ENCODE peak calls at places on chromosomes 6 and 20, in ten cellular contexts. V is AG09309, U is neural progenitor cell, Z is brain microvascular endothelial cell, B is A549, Y is AG10803, Q is upper lobe of right lung, N is left lung, D is PC-3, M is stomach. X is an unnamed sample.

GRCh38 chr6:141403827-141404226 is 728.9 kb upstream of the GJE1 start:
- DNase-seq in V (peak), U (no peak), Z (no peak), B (no peak), Y (peak), Q (no peak), N (no peak), D (no peak), M (no peak), X (peak)

GRCh38 chr6:2854394-2854982 is 12.8 kb upstream of the SERPINB1 start:
- DNase-seq in V (no peak), U (no peak), Z (peak), B (no peak), Y (peak), Q (no peak), N (no peak), D (no peak), M (no peak), X (no peak)

GRCh38 chr6:67759001-67759400 is 876.1 kb upstream of the ADGRB3 start:
- DNase-seq in V (no peak), U (no peak), Z (no peak), B (no peak), Y (no peak), Q (no peak), N (no peak), D (no peak), M (no peak), X (peak)

GRCh38 chr6:105985816-105986632 is 100.1 kb upstream of the PRDM1 start:
- DNase-seq in V (no peak), U (peak), Z (no peak), B (no peak), Y (no peak), Q (no peak), N (peak), D (no peak), M (no peak), X (no peak)

GRCh38 chr20:57967364-57967763 is 257.5 kb upstream of the PMEPA1 start:
- DNase-seq in V (no peak), U (no peak), Z (no peak), B (no peak), Y (no peak), Q (no peak), N (no peak), D (no peak), M (no peak), X (no peak)

GRCh38 chr6:142737368-142738060 is 207.5 kb downstream of the HIVEP2 start:
- DNase-seq in V (no peak), U (no peak), Z (no peak), B (no peak), Y (peak), Q (no peak), N (no peak), D (no peak), M (no peak), X (no peak)

GRCh38 chr6:116616757-116617093 is 446 bp downstream of the RSPH4A start:
- DNase-seq in V (no peak), U (peak), Z (no peak), B (peak), Y (peak), Q (no peak), N (no peak), D (no peak), M (no peak), X (no peak)

GRCh38 chr6:132512638-132513632 is at the start of gene STX7:
- DNase-seq in V (peak), U (peak), Z (peak), B (peak), Y (peak), Q (peak), N (peak), D (peak), M (peak), X (peak)

GRCh38 chr20:34636648-34637047 is 40.2 kb downstream of the PIGU start:
- DNase-seq in V (no peak), U (no peak), Z (no peak), B (no peak), Y (peak), Q (no peak), N (no peak), D (no peak), M (no peak), X (no peak)

GRCh38 chr20:16803965-16804792 is 56.0 kb downstream of the OTOR start:
- DNase-seq in V (no peak), U (peak), Z (peak), B (peak), Y (peak), Q (peak), N (peak), D (peak), M (peak), X (peak)

GRCh38 chr6:15922510-15923307 is 206.2 kb upstream of the MYLIP start:
- DNase-seq in V (peak), U (no peak), Z (peak), B (no peak), Y (peak), Q (no peak), N (no peak), D (peak), M (no peak), X (peak)

GRCh38 chr6:6717953-6718352 is 129.4 kb downstream of the LY86 start:
- DNase-seq in V (no peak), U (no peak), Z (no peak), B (no peak), Y (no peak), Q (no peak), N (no peak), D (no peak), M (no peak), X (peak)

GRCh38 chr6:46967950-46968349 is 46.2 kb upstream of the ADGRF5 start:
- DNase-seq in V (no peak), U (no peak), Z (no peak), B (no peak), Y (no peak), Q (no peak), N (no peak), D (peak), M (no peak), X (peak)

GRCh38 chr20:45354423-45355208 is 6.4 kb upstream of the SDC4 start:
- DNase-seq in V (no peak), U (no peak), Z (peak), B (no peak), Y (no peak), Q (no peak), N (no peak), D (no peak), M (no peak), X (no peak)

GRCh38 chr6:111870054-111870750 is 3.0 kb downstream of the FYN start:
- DNase-seq in V (no peak), U (no peak), Z (no peak), B (no peak), Y (no peak), Q (no peak), N (no peak), D (no peak), M (no peak), X (no peak)

GRCh38 chr20:5703542-5704215 is 46.5 kb upstream of the SHLD1 start:
- DNase-seq in V (no peak), U (no peak), Z (no peak), B (no peak), Y (no peak), Q (no peak), N (no peak), D (peak), M (no peak), X (no peak)

GRCh38 chr6:93416575-93417420 is 2.6 kb downstream of the EPHA7 start:
- DNase-seq in V (no peak), U (peak), Z (no peak), B (peak), Y (no peak), Q (no peak), N (peak), D (peak), M (no peak), X (no peak)

GRCh38 chr6:43455034-43455747 is at the start of gene DLK2:
- DNase-seq in V (no peak), U (peak), Z (no peak), B (no peak), Y (no peak), Q (no peak), N (peak), D (no peak), M (no peak), X (no peak)

GRCh38 chr20:24566656-24567055 is 97.2 kb downstream of the SYNDIG1 start:
- DNase-seq in V (no peak), U (no peak), Z (no peak), B (no peak), Y (no peak), Q (no peak), N (no peak), D (no peak), M (no peak), X (no peak)

GRCh38 chr20:34083137-34083536 is 28.9 kb downstream of the EIF2S2 start:
- DNase-seq in V (peak), U (no peak), Z (peak), B (peak), Y (peak), Q (peak), N (peak), D (peak), M (peak), X (peak)

GRCh38 chr6:7126759-7127158 is 19.0 kb downstream of the RREB1 start:
- DNase-seq in V (no peak), U (no peak), Z (no peak), B (no peak), Y (no peak), Q (no peak), N (no peak), D (no peak), M (no peak), X (no peak)

GRCh38 chr6:25346064-25346463 is 66.9 kb downstream of the CARMIL1 start:
- DNase-seq in V (no peak), U (no peak), Z (no peak), B (no peak), Y (no peak), Q (no peak), N (no peak), D (no peak), M (no peak), X (no peak)

GRCh38 chr6:12395898-12396297 is 105.7 kb downstream of the EDN1 start:
- DNase-seq in V (no peak), U (no peak), Z (no peak), B (no peak), Y (peak), Q (no peak), N (no peak), D (peak), M (no peak), X (no peak)

GRCh38 chr20:8073024-8073832 is 53.7 kb upstream of the TMX4 start:
- DNase-seq in V (peak), U (no peak), Z (peak), B (peak), Y (peak), Q (no peak), N (no peak), D (peak), M (no peak), X (peak)

GRCh38 chr6:130417951-130418350 is 52.1 kb downstream of the TMEM200A start:
- DNase-seq in V (no peak), U (no peak), Z (peak), B (no peak), Y (peak), Q (no peak), N (no peak), D (peak), M (no peak), X (peak)

GRCh38 chr6:11956781-11957180 is 55.3 kb upstream of the HIVEP1 start:
- DNase-seq in V (no peak), U (no peak), Z (no peak), B (no peak), Y (no peak), Q (no peak), N (no peak), D (no peak), M (no peak), X (no peak)

GRCh38 chr20:40849456-40849855 is 160.4 kb upstream of the MAFB start:
- DNase-seq in V (no peak), U (no peak), Z (no peak), B (no peak), Y (no peak), Q (no peak), N (no peak), D (no peak), M (no peak), X (no peak)

GRCh38 chr20:56417911-56418310 is 5.9 kb downstream of the CASS4 start:
- DNase-seq in V (no peak), U (no peak), Z (peak), B (no peak), Y (peak), Q (no peak), N (no peak), D (peak), M (no peak), X (peak)

GRCh38 chr6:134035823-134036296 is 16.6 kb downstream of the SLC2A12 start:
- DNase-seq in V (no peak), U (no peak), Z (peak), B (peak), Y (peak), Q (no peak), N (no peak), D (peak), M (peak), X (peak)

GRCh38 chr6:47251396-47251795 is 58.3 kb downstream of the TNFRSF21 start:
- DNase-seq in V (no peak), U (no peak), Z (no peak), B (no peak), Y (no peak), Q (no peak), N (no peak), D (no peak), M (no peak), X (no peak)

GRCh38 chr6:92587521-92587920 is 831.8 kb downstream of the EPHA7 start:
- DNase-seq in V (no peak), U (no peak), Z (no peak), B (no peak), Y (no peak), Q (no peak), N (no peak), D (peak), M (no peak), X (peak)

GRCh38 chr20:30602424-30602823 is 655.0 kb upstream of the DEFB115 start:
- DNase-seq in V (no peak), U (no peak), Z (no peak), B (no peak), Y (no peak), Q (no peak), N (no peak), D (no peak), M (no peak), X (no peak)

GRCh38 chr20:21308340-21308739 is 5.2 kb downstream of the XRN2 start:
- DNase-seq in V (no peak), U (no peak), Z (no peak), B (no peak), Y (no peak), Q (no peak), N (no peak), D (no peak), M (no peak), X (no peak)

GRCh38 chr20:21302645-21303060 is 478 bp upstream of the XRN2 start:
- DNase-seq in V (no peak), U (no peak), Z (no peak), B (no peak), Y (no peak), Q (no peak), N (no peak), D (peak), M (no peak), X (peak)

GRCh38 chr20:21301940-21302644 is 1.0 kb upstream of the XRN2 start:
- DNase-seq in V (no peak), U (no peak), Z (no peak), B (no peak), Y (no peak), Q (no peak), N (no peak), D (no peak), M (no peak), X (no peak)

GRCh38 chr20:21303872-21304586 is 898 bp downstream of the XRN2 start:
- DNase-seq in V (no peak), U (no peak), Z (no peak), B (no peak), Y (peak), Q (no peak), N (no peak), D (no peak), M (no peak), X (no peak)

DNA sequence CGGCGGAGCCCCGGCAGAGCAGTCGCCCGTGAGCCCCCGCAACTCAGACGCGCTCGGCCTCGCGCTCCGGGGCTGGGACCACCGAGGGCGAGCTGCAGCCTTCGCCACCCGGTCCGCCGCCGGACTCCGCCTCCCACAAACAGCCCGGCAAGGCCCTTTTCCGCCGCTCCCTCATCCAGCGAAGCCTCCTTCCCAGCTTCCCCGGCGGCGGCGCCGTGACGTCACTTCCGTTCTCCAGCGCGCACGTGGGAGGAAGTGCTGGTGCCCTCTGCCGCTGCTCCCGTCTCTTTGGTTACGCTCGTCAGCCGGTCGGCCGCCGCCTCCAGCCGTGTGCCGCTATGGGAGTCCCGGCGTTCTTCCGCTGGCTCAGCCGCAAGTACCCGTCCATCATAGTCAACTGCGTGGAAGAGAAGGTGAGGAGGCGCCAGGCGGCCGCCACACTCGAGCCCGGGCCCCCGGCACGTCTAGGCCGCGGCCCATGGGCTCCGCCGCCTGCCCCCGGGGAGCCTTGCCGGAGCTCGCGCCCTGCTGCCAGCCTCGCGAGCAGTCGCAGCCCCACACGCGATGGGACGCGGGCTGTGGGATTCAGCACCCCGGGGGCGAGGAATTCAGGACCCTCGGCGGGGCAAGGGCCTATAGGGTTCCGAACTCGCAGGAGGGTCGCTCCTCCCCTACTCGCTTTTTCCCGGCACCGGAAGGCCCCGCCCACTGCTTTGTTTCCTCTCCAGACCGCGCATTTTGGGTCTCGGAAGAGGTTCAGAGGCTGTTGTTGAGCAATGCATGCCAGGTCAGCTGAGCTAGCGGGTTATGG is at the start of gene XRN2:
- DNase-seq in V (peak), U (peak), Z (peak), B (peak), Y (peak), Q (peak), N (peak), D (peak), M (peak), X (peak)
- TF ChIP-seq CTCF in V (no peak), U (peak), Z (peak), B (no peak), Y (peak), Q (no peak), N (no peak), D (peak), M (no peak), X (peak)

DNA sequence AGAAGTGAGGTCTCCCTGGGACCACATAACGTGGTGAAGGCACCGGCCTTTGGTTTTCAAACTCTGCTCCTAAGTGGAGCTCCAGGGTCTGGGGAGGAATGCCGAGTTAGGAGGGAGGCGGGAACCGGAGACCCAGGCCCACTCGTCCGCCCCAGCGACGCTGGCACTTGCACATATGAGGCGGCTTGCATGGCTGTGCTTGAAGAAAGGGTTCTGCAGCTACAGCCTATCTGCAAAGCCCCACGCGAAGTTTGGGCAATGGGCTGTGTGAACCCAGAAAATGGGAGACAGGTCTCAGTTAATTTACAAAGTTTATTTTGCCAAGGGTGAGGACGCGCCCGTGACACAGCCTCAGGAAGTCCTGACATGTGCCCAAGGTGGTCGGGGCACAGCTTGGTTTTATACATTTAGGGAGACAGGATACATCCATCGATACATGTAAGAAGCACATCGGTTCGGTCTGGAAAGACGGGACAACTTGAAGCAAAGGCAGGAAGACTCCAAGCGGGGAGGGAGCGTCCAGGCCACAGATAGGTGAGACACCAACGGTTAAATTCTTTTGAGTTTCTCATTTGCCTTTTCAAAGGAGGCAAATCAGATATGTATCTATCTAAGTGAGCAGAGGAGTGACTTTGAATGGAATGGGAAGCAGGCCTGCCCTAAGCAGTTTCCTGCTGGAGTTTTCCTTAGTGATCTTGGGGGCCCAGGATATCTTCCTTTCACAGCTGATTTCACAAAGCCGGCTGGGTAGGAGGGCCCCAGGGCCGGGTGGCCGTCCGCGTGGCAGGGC is 782 bp upstream of the PCMTD2 start:
- DNase-seq in V (no peak), U (no peak), Z (no peak), B (no peak), Y (no peak), Q (no peak), N (no peak), D (peak), M (no peak), X (no peak)
- H3K4me3 ChIP-seq in V (peak), U (peak), Z (peak), B (peak), Y (peak), Q (peak), N (peak), D (peak), M (peak), X (peak)

DNA sequence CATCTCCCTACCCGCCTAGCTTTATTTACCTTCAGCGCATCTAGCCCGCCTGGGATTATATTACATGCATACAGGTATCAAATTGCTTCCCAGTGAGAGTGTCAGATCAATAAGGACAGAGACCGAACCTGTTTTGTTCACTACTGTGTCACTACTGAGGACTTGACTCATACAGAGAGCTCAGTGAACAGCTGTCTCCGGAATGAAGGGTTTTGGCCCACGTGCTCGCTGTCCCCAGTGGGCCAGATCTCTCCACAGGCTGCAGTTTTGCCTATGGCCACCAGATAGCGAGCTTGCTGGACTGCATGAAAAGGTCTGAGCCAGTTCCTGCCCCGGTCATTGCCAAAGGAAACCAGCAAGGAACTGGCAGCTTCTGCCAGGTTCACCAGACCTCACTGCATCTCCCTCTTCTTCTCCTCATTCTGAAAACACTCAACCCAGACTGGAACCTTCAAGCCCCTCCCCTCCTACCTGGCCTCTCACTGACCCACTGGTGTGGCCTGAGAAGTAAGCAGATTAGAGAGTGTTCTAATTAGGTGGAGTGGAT is 150.8 kb downstream of the ZMYND8 start:
- DNase-seq in V (no peak), U (peak), Z (peak), B (peak), Y (peak), Q (peak), N (peak), D (peak), M (peak), X (peak)
- TF ChIP-seq CTCF in V (peak), U (peak), Z (peak), B (peak), Y (peak), Q (peak), N (peak), D (peak), M (peak), X (peak)

GRCh38 chr6:4809999-4810918 is 34.1 kb downstream of the CDYL start:
- DNase-seq in V (no peak), U (no peak), Z (peak), B (peak), Y (peak), Q (no peak), N (no peak), D (peak), M (no peak), X (peak)
- H3K4me3 ChIP-seq in V (no peak), U (no peak), Z (no peak), B (no peak), Y (no peak), Q (no peak), N (no peak), D (peak), M (no peak), X (no peak)

GRCh38 chr20:62408055-62408454 is 970 bp upstream of the CABLES2 start:
- DNase-seq in V (no peak), U (no peak), Z (no peak), B (no peak), Y (no peak), Q (no peak), N (no peak), D (no peak), M (no peak), X (no peak)

GRCh38 chr20:62405981-62406513 is 1.0 kb downstream of the CABLES2 start:
- DNase-seq in V (no peak), U (no peak), Z (no peak), B (no peak), Y (no peak), Q (no peak), N (no peak), D (no peak), M (no peak), X (no peak)

GRCh38 chr20:62408640-62409039 is 1.6 kb upstream of the CABLES2 start:
- DNase-seq in V (no peak), U (no peak), Z (no peak), B (no peak), Y (no peak), Q (no peak), N (no peak), D (no peak), M (no peak), X (no peak)

GRCh38 chr20:62406635-62407176 is 379 bp downstream of the CABLES2 start:
- DNase-seq in V (no peak), U (peak), Z (no peak), B (no peak), Y (no peak), Q (no peak), N (no peak), D (no peak), M (no peak), X (no peak)

GRCh38 chr20:62407221-62407992 is at the start of gene CABLES2:
- DNase-seq in V (peak), U (peak), Z (peak), B (peak), Y (peak), Q (peak), N (peak), D (peak), M (peak), X (peak)
- TF ChIP-seq CTCF in V (no peak), U (no peak), Z (no peak), B (no peak), Y (no peak), Q (peak), N (peak), D (no peak), M (peak), X (peak)

X was measured in bronchial epithelial cell.